ENCODE peak calls at places on chromosomes 11 and 22, in five cellular contexts. U is H1, B is GM12892, D is HepG2, T is K562. J is an unnamed sample.

GRCh38 chr22:37663521-37664140 is 5.1 kb downstream of the PDXP start:
- DNase-seq in U (no peak), D (no peak), B (no peak), T (no peak), J (no peak)

GRCh38 chr11:67344264-67344663 is 9.1 kb downstream of the POLD4 start:
- DNase-seq in U (no peak), D (no peak), T (no peak), B (no peak), J (no peak)

GRCh38 chr11:16982256-16982671 is 31.9 kb downstream of the PLEKHA7 start:
- DNase-seq in B (no peak), U (no peak), T (no peak), D (peak; percentile 71), J (no peak)

GRCh38 chr11:73521621-73522020 is 76.3 kb downstream of the FAM168A start:
- DNase-seq in U (no peak), D (peak; percentile 43), T (no peak), B (no peak), J (no peak)

GRCh38 chr11:80136991-80137390 is 696.2 kb upstream of the TENM4 start:
- DNase-seq in B (no peak), T (no peak), D (no peak), U (no peak), J (no peak)

GRCh38 chr11:83480811-83481210 is 194.6 kb upstream of the CCDC90B start:
- DNase-seq in D (no peak), B (no peak), T (no peak), U (no peak), J (no peak)

GRCh38 chr11:126862664-126863247 is 137.8 kb downstream of the KIRREL3 start:
- DNase-seq in T (no peak), B (no peak), D (no peak), U (peak; percentile 19), J (no peak)

GRCh38 chr11:120131941-120132644 is 5.8 kb downstream of the TRIM29 start:
- DNase-seq in U (no peak), T (no peak), B (no peak), D (peak; percentile 25), J (no peak)

GRCh38 chr11:31355817-31356216 is 13.7 kb downstream of the DCDC1 start:
- DNase-seq in U (no peak), T (no peak), B (no peak), D (no peak), J (no peak)

GRCh38 chr11:103326070-103326794 is 217.0 kb downstream of the DYNC2H1 start:
- DNase-seq in D (peak; percentile 51), B (peak; percentile 11), T (peak; percentile 10), U (peak; percentile 41), J (peak; percentile 16)

GRCh38 chr11:45021692-45022130 is 71.0 kb upstream of the TP53I11 start:
- DNase-seq in T (no peak), U (no peak), D (no peak), B (no peak), J (no peak)

GRCh38 chr11:111911563-111912401 is at the start of gene CRYAB:
- DNase-seq in U (no peak), D (peak; percentile 32), T (peak; percentile 33), B (no peak), J (no peak)

GRCh38 chr11:64233913-64234839 is at the start of gene VEGFB:
- DNase-seq in T (peak; percentile 85), B (peak; percentile 78), D (no peak), U (no peak), J (peak; percentile 77)

GRCh38 chr11:117010808-117011540 is 87.3 kb downstream of the SIK3 start:
- DNase-seq in T (no peak), D (no peak), B (no peak), U (no peak), J (no peak)

GRCh38 chr11:101974771-101975170 is 58.4 kb upstream of the ANGPTL5 start:
- DNase-seq in B (no peak), U (no peak), T (no peak), D (no peak), J (no peak)

GRCh38 chr11:57116654-57117053 is 65.1 kb upstream of the LRRC55 start:
- DNase-seq in T (peak; percentile 42), B (no peak), U (peak; percentile 13), D (peak; percentile 25), J (no peak)

GRCh38 chr22:43919106-43919965 is 4.3 kb upstream of the PNPLA3 start:
- DNase-seq in T (no peak), D (no peak), U (no peak), B (no peak), J (no peak)

GRCh38 chr11:113730887-113731726 is 25.0 kb upstream of the TMPRSS5 start:
- DNase-seq in B (no peak), U (no peak), T (peak; percentile 40), D (peak; percentile 47), J (no peak)

GRCh38 chr11:74696932-74697687 is 34.1 kb downstream of the CHRDL2 start:
- DNase-seq in B (no peak), T (peak; percentile 55), D (peak; percentile 26), U (no peak), J (no peak)

GRCh38 chr11:47992959-47993820 is 12.8 kb downstream of the PTPRJ start:
- DNase-seq in B (no peak), T (peak; percentile 66), U (no peak), D (no peak), J (no peak)

GRCh38 chr11:36016263-36016662 is 72.4 kb downstream of the LDLRAD3 start:
- DNase-seq in B (no peak), T (no peak), U (no peak), D (no peak), J (no peak)

GRCh38 chr11:130648601-130649000 is 200.2 kb downstream of the ADAMTS15 start:
- DNase-seq in B (no peak), T (no peak), U (no peak), D (no peak), J (no peak)

GRCh38 chr11:21374381-21374780 is 705.0 kb downstream of the NELL1 start:
- DNase-seq in D (no peak), B (no peak), U (no peak), T (no peak), J (no peak)

GRCh38 chr11:8036002-8036802 is 44.8 kb upstream of the TUB start:
- DNase-seq in U (no peak), D (no peak), T (no peak), B (no peak), J (no peak)

GRCh38 chr11:67644042-67644441 is 4.5 kb upstream of the TBX10 start:
- DNase-seq in B (peak; percentile 23), D (peak; percentile 43), U (no peak), T (peak; percentile 35), J (peak; percentile 26)

GRCh38 chr11:22703561-22703960 is 37.1 kb downstream of the GAS2 start:
- DNase-seq in D (peak; percentile 83), U (no peak), B (no peak), T (no peak), J (no peak)

GRCh38 chr11:951507-951906 is 25.8 kb downstream of the AP2A2 start:
- DNase-seq in B (no peak), D (no peak), U (no peak), T (no peak), J (no peak)

GRCh38 chr11:126139541-126140091 is 71.8 kb downstream of the RPUSD4 start:
- DNase-seq in B (no peak), U (no peak), T (no peak), D (no peak), J (no peak)

DNA sequence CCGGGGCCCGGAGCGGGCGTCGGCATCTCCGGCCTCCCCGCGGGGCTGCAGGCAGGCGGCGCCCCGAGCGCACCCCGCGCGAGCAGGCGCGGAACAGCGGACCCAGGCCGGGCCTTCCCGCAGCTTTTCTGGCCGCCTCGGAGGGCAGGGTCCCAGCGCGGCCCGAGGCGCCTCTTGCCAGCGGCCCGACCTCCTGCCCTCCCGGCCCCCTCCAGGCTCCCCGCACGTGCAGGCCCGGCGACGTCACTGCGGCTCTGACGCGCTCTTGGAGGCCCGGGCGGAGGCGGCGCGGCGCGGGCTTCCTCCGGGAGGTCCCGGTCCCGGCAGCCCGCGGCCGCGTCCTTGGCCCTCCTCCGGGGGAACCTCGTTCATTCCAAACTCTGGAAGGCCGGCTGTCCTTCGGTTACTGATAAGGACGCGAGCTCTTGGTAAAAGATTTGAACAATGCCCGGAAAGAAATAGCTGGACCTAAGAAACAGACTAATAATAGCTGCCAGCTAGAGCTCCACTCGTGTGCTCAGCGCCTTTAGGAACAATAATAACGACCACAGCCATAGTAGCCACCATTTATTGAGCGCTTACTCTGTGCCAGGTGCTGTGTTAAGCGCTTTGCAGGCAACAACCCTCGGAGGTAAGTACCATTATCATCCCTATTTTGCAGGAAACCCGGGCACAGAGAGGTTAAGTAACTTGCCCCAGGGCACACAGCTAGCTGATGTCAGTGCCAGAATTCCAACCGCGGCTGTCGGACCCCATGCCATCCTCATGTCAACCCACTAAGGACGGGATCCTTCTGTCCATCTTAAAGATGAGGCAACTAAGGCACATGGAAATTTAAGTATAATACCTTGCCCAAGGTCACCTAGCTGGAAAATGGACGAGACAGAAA is 39.1 kb upstream of the CREB3L1 start:
- DNase-seq in B (peak; percentile 52), U (no peak), D (no peak), T (peak; percentile 78), J (peak; percentile 51)
- TF ChIP-seq POLR2A in B (no peak), U (no peak), D (no peak), T (no peak), J (no peak)

DNA sequence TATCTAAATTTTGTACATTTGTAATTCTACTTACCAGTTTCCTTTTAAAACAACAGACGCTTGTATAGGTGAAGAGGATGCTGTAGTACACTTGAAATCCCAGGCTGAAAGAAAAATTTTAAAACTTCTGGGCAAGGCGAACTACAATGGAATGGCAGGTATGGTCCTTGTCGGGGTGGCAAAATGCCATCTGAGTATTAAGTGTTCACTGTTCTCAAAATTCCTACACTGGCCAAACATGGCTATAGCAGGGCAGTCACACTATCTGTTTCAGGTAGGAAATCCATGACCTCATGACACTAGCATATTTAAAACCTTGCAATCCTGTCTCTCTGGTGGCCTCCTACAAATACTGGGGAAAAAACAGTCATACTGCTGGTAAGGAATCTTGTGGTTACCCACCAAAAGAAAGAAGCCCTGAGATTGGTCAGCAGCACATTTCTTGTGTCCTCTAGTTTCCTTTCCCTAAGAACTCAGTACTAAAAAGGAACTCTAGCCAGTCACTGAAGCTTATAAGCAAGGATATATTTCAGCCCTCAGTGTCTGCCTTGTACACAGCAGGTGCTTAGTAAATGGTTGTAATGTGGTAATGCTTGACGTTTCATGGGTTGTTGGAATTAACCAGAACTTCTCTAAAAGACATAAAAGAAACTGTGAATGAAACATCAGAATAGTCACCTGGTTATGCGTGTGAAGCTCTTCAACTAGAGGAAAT is 5.2 kb upstream of the ZC3H12C start:
- DNase-seq in T (no peak), B (no peak), U (no peak), D (no peak), J (no peak)
- TF ChIP-seq TAF1 in T (no peak), B (no peak), U (no peak), D (no peak), J (no peak)

GRCh38 chr11:65650547-65651338 is 12.0 kb downstream of the RELA start:
- DNase-seq in T (no peak), D (no peak), U (no peak), B (no peak), J (no peak)

GRCh38 chr11:65651339-65651588 is 11.5 kb downstream of the RELA start:
- DNase-seq in B (no peak), U (no peak), D (no peak), T (no peak), J (no peak)

GRCh38 chr11:65653229-65654225 is 9.2 kb downstream of the RELA start:
- DNase-seq in T (no peak), D (peak; percentile 88), B (peak; percentile 36), U (no peak), J (no peak)

GRCh38 chr11:65652511-65653228 is 10.0 kb downstream of the RELA start:
- DNase-seq in T (peak; percentile 98), U (no peak), D (peak; percentile 86), B (peak; percentile 100), J (peak; percentile 99)

GRCh38 chr11:65651589-65652510 is 10.9 kb downstream of the RELA start:
- DNase-seq in U (no peak), D (no peak), B (no peak), T (peak; percentile 37), J (no peak)
- TF ChIP-seq POLR2AphosphoS5 in U (peak; percentile 51), D (no peak), B (no peak), T (no peak), J (no peak)

GRCh38 chr22:50191041-50191740 is 5.5 kb downstream of the TRABD start:
- DNase-seq in D (no peak), T (no peak), U (no peak), B (peak; percentile 64), J (no peak)
- TF ChIP-seq POLR2A in D (no peak), T (no peak), U (no peak), B (peak; percentile 81), J (peak; percentile 80)